ENCODE peak calls at places on chromosomes 13 and 19, in five cellular contexts. One of them, this sample, is unnamed. For H3K36me3, the result is how much of the 10 kb centered on the place peaks cover.

GRCh38 chr19:43820098-43820860 is 6.8 kb upstream of the ZNF283 start:
- DNase-seq in SJSA1: no peak
- DNase-seq in CD4-positive, CD25-positive, alpha-beta regulatory T cell: peak
- DNase-seq in tibial nerve: no peak
- DNase-seq in psoas muscle: peak
- DNase-seq in this sample: no peak

GRCh38 chr13:104691765-104692164 is 1625.5 kb upstream of the SLC10A2 start:
- DNase-seq in tibial nerve: no peak
- DNase-seq in psoas muscle: no peak
- DNase-seq in SJSA1: no peak
- DNase-seq in CD4-positive, CD25-positive, alpha-beta regulatory T cell: no peak
- DNase-seq in this sample: no peak

GRCh38 chr19:15241259-15241658 is 9.0 kb upstream of the EPHX3 start:
- DNase-seq in tibial nerve: no peak
- DNase-seq in CD4-positive, CD25-positive, alpha-beta regulatory T cell: no peak
- DNase-seq in psoas muscle: no peak
- DNase-seq in SJSA1: no peak
- DNase-seq in this sample: no peak

GRCh38 chr13:33611016-33611805 is 206.7 kb upstream of the RFC3 start:
- DNase-seq in psoas muscle: peak
- DNase-seq in SJSA1: peak
- DNase-seq in tibial nerve: peak
- DNase-seq in CD4-positive, CD25-positive, alpha-beta regulatory T cell: no peak
- DNase-seq in this sample: no peak

GRCh38 chr19:17394891-17395415 is 957 bp upstream of the CCDC194 start:
- DNase-seq in tibial nerve: peak
- DNase-seq in SJSA1: no peak
- DNase-seq in psoas muscle: peak
- DNase-seq in CD4-positive, CD25-positive, alpha-beta regulatory T cell: peak
- DNase-seq in this sample: no peak

GRCh38 chr19:19405919-19406877 is 723 bp downstream of the GATAD2A start:
- DNase-seq in psoas muscle: peak
- DNase-seq in CD4-positive, CD25-positive, alpha-beta regulatory T cell: peak
- DNase-seq in tibial nerve: no peak
- DNase-seq in SJSA1: peak
- DNase-seq in this sample: peak

GRCh38 chr13:94546071-94546839 is 49.7 kb downstream of the TGDS start:
- DNase-seq in CD4-positive, CD25-positive, alpha-beta regulatory T cell: no peak
- DNase-seq in psoas muscle: no peak
- DNase-seq in SJSA1: no peak
- DNase-seq in tibial nerve: no peak
- DNase-seq in this sample: no peak

GRCh38 chr13:90416519-90416918 is 931.0 kb upstream of the MIR17HG start:
- DNase-seq in psoas muscle: no peak
- DNase-seq in tibial nerve: no peak
- DNase-seq in SJSA1: peak
- DNase-seq in CD4-positive, CD25-positive, alpha-beta regulatory T cell: no peak
- DNase-seq in this sample: no peak

GRCh38 chr19:18265611-18265981 is 8.7 kb downstream of the IQCN start:
- DNase-seq in tibial nerve: no peak
- DNase-seq in psoas muscle: no peak
- DNase-seq in SJSA1: no peak
- DNase-seq in CD4-positive, CD25-positive, alpha-beta regulatory T cell: no peak
- DNase-seq in this sample: no peak

GRCh38 chr13:72500851-72501250 is 226.6 kb downstream of the MZT1 start:
- DNase-seq in SJSA1: no peak
- DNase-seq in psoas muscle: no peak
- DNase-seq in tibial nerve: no peak
- DNase-seq in CD4-positive, CD25-positive, alpha-beta regulatory T cell: no peak
- DNase-seq in this sample: no peak

GRCh38 chr19:14561832-14562351 is 10.0 kb downstream of the NDUFB7 start:
- DNase-seq in tibial nerve: no peak
- DNase-seq in psoas muscle: peak
- DNase-seq in CD4-positive, CD25-positive, alpha-beta regulatory T cell: no peak
- DNase-seq in SJSA1: no peak
- DNase-seq in this sample: peak

GRCh38 chr13:20340136-20340758 is 108.1 kb upstream of the GJB6 start:
- DNase-seq in CD4-positive, CD25-positive, alpha-beta regulatory T cell: no peak
- DNase-seq in SJSA1: no peak
- DNase-seq in psoas muscle: no peak
- DNase-seq in tibial nerve: no peak
- DNase-seq in this sample: no peak

GRCh38 chr13:25911020-25911419 is 140.8 kb downstream of the SHISA2 start:
- DNase-seq in psoas muscle: no peak
- DNase-seq in SJSA1: no peak
- DNase-seq in CD4-positive, CD25-positive, alpha-beta regulatory T cell: no peak
- DNase-seq in tibial nerve: no peak
- DNase-seq in this sample: no peak

GRCh38 chr13:25175026-25175425 is 2.9 kb upstream of the AMER2 start:
- DNase-seq in psoas muscle: no peak
- DNase-seq in SJSA1: no peak
- DNase-seq in CD4-positive, CD25-positive, alpha-beta regulatory T cell: no peak
- DNase-seq in tibial nerve: no peak
- DNase-seq in this sample: no peak

GRCh38 chr13:112966776-112967175 is 2.2 kb upstream of the MCF2L start:
- DNase-seq in tibial nerve: no peak
- DNase-seq in psoas muscle: no peak
- DNase-seq in SJSA1: no peak
- DNase-seq in CD4-positive, CD25-positive, alpha-beta regulatory T cell: no peak
- DNase-seq in this sample: no peak

GRCh38 chr19:518292-519231 is 11.3 kb downstream of the TPGS1 start:
- DNase-seq in psoas muscle: peak
- DNase-seq in CD4-positive, CD25-positive, alpha-beta regulatory T cell: peak
- DNase-seq in SJSA1: no peak
- DNase-seq in tibial nerve: no peak
- DNase-seq in this sample: no peak

GRCh38 chr19:5125797-5126497 is 157.0 kb downstream of the KDM4B start:
- DNase-seq in psoas muscle: no peak
- DNase-seq in SJSA1: no peak
- DNase-seq in tibial nerve: no peak
- DNase-seq in CD4-positive, CD25-positive, alpha-beta regulatory T cell: no peak
- DNase-seq in this sample: no peak

GRCh38 chr13:73136776-73137175 is 78.0 kb downstream of the KLF5 start:
- DNase-seq in CD4-positive, CD25-positive, alpha-beta regulatory T cell: no peak
- DNase-seq in SJSA1: no peak
- DNase-seq in tibial nerve: no peak
- DNase-seq in psoas muscle: no peak
- DNase-seq in this sample: no peak

DNA sequence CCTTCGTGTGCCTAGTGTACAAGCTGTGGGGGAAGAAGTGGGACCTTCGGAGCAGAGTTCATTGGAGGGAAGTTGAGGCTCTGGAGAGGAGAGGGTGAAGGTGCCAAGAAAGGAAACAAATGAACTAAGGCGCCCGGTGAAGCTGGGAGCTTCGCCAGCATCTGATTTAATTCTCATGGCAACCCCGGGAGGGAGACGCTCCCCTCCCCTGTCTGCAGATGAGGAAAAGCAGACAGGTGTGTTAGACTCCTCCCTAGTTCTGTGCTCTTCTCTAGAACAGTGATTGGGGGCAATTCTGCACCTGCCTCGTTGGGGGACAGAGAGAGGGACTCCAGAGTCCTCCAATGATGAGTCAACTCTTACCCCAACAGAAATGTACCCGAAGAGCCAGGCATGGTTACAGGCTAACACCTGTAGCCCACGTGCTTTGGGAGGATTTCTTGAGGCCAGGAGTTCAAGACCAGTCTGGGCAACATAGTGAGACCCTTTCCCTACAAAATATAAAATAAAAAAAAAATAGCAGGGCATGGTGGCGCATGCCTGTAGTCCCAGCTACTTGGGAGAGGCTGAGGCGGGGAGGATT is 4.2 kb downstream of the SSC5D start:
- DNase-seq in CD4-positive, CD25-positive, alpha-beta regulatory T cell: no peak
- DNase-seq in SJSA1: no peak
- DNase-seq in tibial nerve: no peak
- DNase-seq in psoas muscle: no peak
- DNase-seq in this sample: no peak
- H3K36me3 ChIP-seq in CD4-positive, CD25-positive, alpha-beta regulatory T cell: under half
- H3K36me3 ChIP-seq in SJSA1: under half
- H3K36me3 ChIP-seq in tibial nerve: under half
- H3K36me3 ChIP-seq in psoas muscle: under half
- H3K36me3 ChIP-seq in this sample: under half

GRCh38 chr19:36420961-36421748 is 2.7 kb upstream of the ZFP82 start:
- DNase-seq in SJSA1: no peak
- DNase-seq in CD4-positive, CD25-positive, alpha-beta regulatory T cell: no peak
- DNase-seq in psoas muscle: peak
- DNase-seq in tibial nerve: no peak
- DNase-seq in this sample: no peak

GRCh38 chr19:36418287-36419001 is at the start of gene ZFP82:
- DNase-seq in psoas muscle: peak
- DNase-seq in tibial nerve: peak
- DNase-seq in CD4-positive, CD25-positive, alpha-beta regulatory T cell: peak
- DNase-seq in SJSA1: peak
- DNase-seq in this sample: peak

GRCh38 chr19:36423925-36424324 is 5.5 kb upstream of the ZFP82 start:
- DNase-seq in psoas muscle: no peak
- DNase-seq in tibial nerve: no peak
- DNase-seq in SJSA1: no peak
- DNase-seq in CD4-positive, CD25-positive, alpha-beta regulatory T cell: no peak
- DNase-seq in this sample: no peak

GRCh38 chr19:36417752-36418286 is 625 bp downstream of the ZFP82 start:
- DNase-seq in psoas muscle: no peak
- DNase-seq in SJSA1: no peak
- DNase-seq in tibial nerve: no peak
- DNase-seq in CD4-positive, CD25-positive, alpha-beta regulatory T cell: no peak
- DNase-seq in this sample: no peak

GRCh38 chr19:36421749-36422481 is 3.5 kb upstream of the ZFP82 start:
- DNase-seq in psoas muscle: no peak
- DNase-seq in tibial nerve: no peak
- DNase-seq in SJSA1: no peak
- DNase-seq in CD4-positive, CD25-positive, alpha-beta regulatory T cell: no peak
- DNase-seq in this sample: no peak
- H3K4me3 ChIP-seq in psoas muscle: peak
- H3K4me3 ChIP-seq in tibial nerve: peak
- H3K4me3 ChIP-seq in SJSA1: no peak
- H3K4me3 ChIP-seq in CD4-positive, CD25-positive, alpha-beta regulatory T cell: no peak
- H3K4me3 ChIP-seq in this sample: no peak

GRCh38 chr19:40247735-40248262 is 21.3 kb upstream of the CCNP start:
- DNase-seq in tibial nerve: no peak
- DNase-seq in CD4-positive, CD25-positive, alpha-beta regulatory T cell: no peak
- DNase-seq in psoas muscle: no peak
- DNase-seq in SJSA1: no peak
- DNase-seq in this sample: no peak
- H3K36me3 ChIP-seq in tibial nerve: under half
- H3K36me3 ChIP-seq in CD4-positive, CD25-positive, alpha-beta regulatory T cell: under half
- H3K36me3 ChIP-seq in psoas muscle: under half
- H3K36me3 ChIP-seq in SJSA1: under half
- H3K36me3 ChIP-seq in this sample: under half

DNA sequence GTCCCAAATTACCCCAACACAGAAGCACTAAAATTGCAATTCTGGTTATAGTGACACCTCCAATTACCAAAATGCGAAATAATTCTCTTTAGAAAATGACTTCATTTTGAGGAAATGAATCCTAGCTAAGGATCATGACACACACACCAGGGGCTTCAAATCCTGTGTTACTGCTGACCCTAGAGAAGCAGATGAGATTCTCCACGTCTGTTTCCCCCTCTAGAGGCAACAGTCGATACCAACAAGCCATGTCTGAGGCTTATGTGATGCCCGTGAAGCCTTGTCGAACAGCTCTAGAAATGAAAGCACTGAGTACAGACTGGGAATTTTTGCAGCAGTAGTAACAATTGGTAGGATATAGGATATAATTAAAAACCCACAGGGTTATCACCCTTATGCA is 153.6 kb upstream of the TMTC4 start:
- DNase-seq in tibial nerve: no peak
- DNase-seq in SJSA1: no peak
- DNase-seq in CD4-positive, CD25-positive, alpha-beta regulatory T cell: no peak
- DNase-seq in psoas muscle: no peak
- DNase-seq in this sample: no peak
- H3K4me3 ChIP-seq in tibial nerve: no peak
- H3K4me3 ChIP-seq in SJSA1: no peak
- H3K4me3 ChIP-seq in CD4-positive, CD25-positive, alpha-beta regulatory T cell: no peak
- H3K4me3 ChIP-seq in psoas muscle: no peak
- H3K4me3 ChIP-seq in this sample: no peak

GRCh38 chr13:60220072-60220471 is 56.3 kb upstream of the DIAPH3 start:
- DNase-seq in psoas muscle: no peak
- DNase-seq in CD4-positive, CD25-positive, alpha-beta regulatory T cell: no peak
- DNase-seq in SJSA1: no peak
- DNase-seq in tibial nerve: no peak
- DNase-seq in this sample: no peak
- H3K36me3 ChIP-seq in psoas muscle: under half
- H3K36me3 ChIP-seq in CD4-positive, CD25-positive, alpha-beta regulatory T cell: under half
- H3K36me3 ChIP-seq in SJSA1: under half
- H3K36me3 ChIP-seq in tibial nerve: under half
- H3K36me3 ChIP-seq in this sample: under half

GRCh38 chr19:13022859-13023636 is 27.8 kb downstream of the NFIX start:
- DNase-seq in SJSA1: peak
- DNase-seq in CD4-positive, CD25-positive, alpha-beta regulatory T cell: no peak
- DNase-seq in psoas muscle: peak
- DNase-seq in tibial nerve: peak
- DNase-seq in this sample: no peak

GRCh38 chr19:13024958-13025653 is 29.8 kb downstream of the NFIX start:
- DNase-seq in psoas muscle: peak
- DNase-seq in tibial nerve: no peak
- DNase-seq in SJSA1: no peak
- DNase-seq in CD4-positive, CD25-positive, alpha-beta regulatory T cell: no peak
- DNase-seq in this sample: no peak

GRCh38 chr19:13022111-13022858 is 27.0 kb downstream of the NFIX start:
- DNase-seq in SJSA1: peak
- DNase-seq in psoas muscle: peak
- DNase-seq in tibial nerve: no peak
- DNase-seq in CD4-positive, CD25-positive, alpha-beta regulatory T cell: no peak
- DNase-seq in this sample: no peak

GRCh38 chr19:13024126-13024957 is 29.1 kb downstream of the NFIX start:
- DNase-seq in tibial nerve: no peak
- DNase-seq in CD4-positive, CD25-positive, alpha-beta regulatory T cell: no peak
- DNase-seq in psoas muscle: peak
- DNase-seq in SJSA1: no peak
- DNase-seq in this sample: no peak

DNA sequence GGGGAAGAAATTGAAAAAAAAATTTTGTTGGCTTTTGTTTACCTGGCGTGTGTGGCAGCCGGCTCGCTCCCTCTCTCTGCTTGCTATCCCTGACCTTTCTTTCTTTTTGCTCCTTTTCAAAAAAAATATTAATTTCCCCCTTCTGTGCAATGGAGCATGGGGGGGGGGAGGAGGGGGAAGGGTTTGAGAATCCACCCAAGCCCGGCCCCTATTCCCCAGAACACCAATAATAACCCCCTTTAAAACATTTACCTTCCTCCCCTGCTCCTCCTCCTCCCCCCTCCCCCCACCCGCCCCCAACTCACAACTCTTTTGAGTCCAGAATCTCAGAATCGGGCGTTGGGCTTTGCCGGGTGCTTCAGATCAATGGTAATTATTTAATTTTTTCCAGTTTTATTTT is 28.4 kb downstream of the NFIX start:
- DNase-seq in tibial nerve: no peak
- DNase-seq in CD4-positive, CD25-positive, alpha-beta regulatory T cell: no peak
- DNase-seq in SJSA1: no peak
- DNase-seq in psoas muscle: no peak
- DNase-seq in this sample: no peak
- H3K4me3 ChIP-seq in tibial nerve: peak
- H3K4me3 ChIP-seq in CD4-positive, CD25-positive, alpha-beta regulatory T cell: no peak
- H3K4me3 ChIP-seq in SJSA1: peak
- H3K4me3 ChIP-seq in psoas muscle: peak
- H3K4me3 ChIP-seq in this sample: no peak

GRCh38 chr19:36236304-36236945 is 21.5 kb downstream of the ZNF146 start:
- DNase-seq in tibial nerve: no peak
- DNase-seq in CD4-positive, CD25-positive, alpha-beta regulatory T cell: no peak
- DNase-seq in psoas muscle: no peak
- DNase-seq in SJSA1: no peak
- DNase-seq in this sample: no peak
- H3K36me3 ChIP-seq in tibial nerve: under half
- H3K36me3 ChIP-seq in CD4-positive, CD25-positive, alpha-beta regulatory T cell: half or more
- H3K36me3 ChIP-seq in psoas muscle: under half
- H3K36me3 ChIP-seq in SJSA1: half or more
- H3K36me3 ChIP-seq in this sample: half or more